ENCODE peak calls at places on chromosomes 1 and 21, in six cellular contexts. E, R, L, U, N and S are unnamed samples. For H3K4me1, the result is how much of the 10 kb centered on the place peaks cover.

GRCh38 chr1:81702079-81702715 is 98.5 kb upstream of the ADGRL2 start:
- DNase-seq in U (no peak), N (no peak), E (no peak), R (no peak), L (no peak), S (no peak)

GRCh38 chr1:53321366-53321765 is 6.5 kb downstream of the LRP8 start:
- DNase-seq in L (no peak), R (no peak), E (no peak), U (no peak), N (no peak), S (no peak)

GRCh38 chr21:34983680-34984086 is 65.4 kb downstream of the RUNX1 start:
- DNase-seq in R (peak), U (no peak), N (no peak), L (no peak), E (no peak), S (no peak)

GRCh38 chr1:82225407-82226197 is 424.9 kb downstream of the ADGRL2 start:
- DNase-seq in R (no peak), U (no peak), E (no peak), L (no peak), N (no peak), S (no peak)

GRCh38 chr1:26745191-26745590 is 42.6 kb upstream of the PIGV start:
- DNase-seq in L (no peak), U (no peak), E (no peak), N (no peak), R (no peak), S (no peak)

GRCh38 chr21:44548381-44548780 is 2.9 kb downstream of the KRTAP10-2 start:
- DNase-seq in L (no peak), E (no peak), R (no peak), N (no peak), U (no peak), S (no peak)

GRCh38 chr1:200540281-200540680 is 80.3 kb downstream of the KIF14 start:
- DNase-seq in R (no peak), L (no peak), N (no peak), E (no peak), U (no peak), S (no peak)

GRCh38 chr1:226950875-226951274 is 10.8 kb downstream of the COQ8A start:
- DNase-seq in N (no peak), E (no peak), R (no peak), U (no peak), L (no peak), S (no peak)

GRCh38 chr1:180167021-180167701 is 12.5 kb downstream of the QSOX1 start:
- DNase-seq in R (no peak), U (no peak), N (no peak), E (no peak), L (no peak), S (no peak)

GRCh38 chr1:14369526-14370213 is 228.8 kb upstream of the KAZN start:
- DNase-seq in L (no peak), R (no peak), N (no peak), U (no peak), E (no peak), S (no peak)

GRCh38 chr1:162732566-162733335 is 57.8 kb upstream of the HSD17B7 start:
- DNase-seq in R (no peak), E (no peak), L (peak), U (peak), N (peak), S (no peak)

GRCh38 chr1:247301176-247301540 is 30.5 kb downstream of the ZNF496 start:
- DNase-seq in R (no peak), N (no peak), E (no peak), U (no peak), L (no peak), S (no peak)

GRCh38 chr1:225848044-225848955 is 33.9 kb downstream of the TMEM63A start:
- DNase-seq in N (no peak), R (no peak), L (peak), E (no peak), U (no peak), S (no peak)

GRCh38 chr1:81044708-81045107 is 756.0 kb upstream of the ADGRL2 start:
- DNase-seq in E (no peak), L (no peak), R (peak), N (no peak), U (no peak), S (no peak)

GRCh38 chr1:207840380-207840779 is 70.5 kb downstream of the CD34 start:
- DNase-seq in R (no peak), N (no peak), L (no peak), E (no peak), U (no peak), S (no peak)
- TF ChIP-seq CTCF in R (no peak), N (no peak), L (no peak), E (no peak), U (no peak), S (no peak)

GRCh38 chr1:6005276-6005917 is 13.2 kb upstream of the NPHP4 start:
- DNase-seq in N (no peak), R (no peak), L (no peak), U (peak), E (peak), S (no peak)
- H3K4me1 ChIP-seq in N (under half), R (under half), L (under half), U (under half), E (under half), S (under half)

GRCh38 chr1:9316080-9316444 is 23.4 kb downstream of the SPSB1 start:
- DNase-seq in U (no peak), L (no peak), E (no peak), N (no peak), R (no peak), S (no peak)
- TF ChIP-seq POLR2A in U (no peak), L (no peak), E (no peak), N (no peak), R (no peak), S (no peak)

GRCh38 chr1:115183711-115184259 is 94.5 kb upstream of the TSPAN2 start:
- DNase-seq in E (no peak), R (no peak), U (no peak), L (no peak), N (peak), S (no peak)

GRCh38 chr1:115185351-115185750 is 96.0 kb upstream of the TSPAN2 start:
- DNase-seq in E (no peak), U (no peak), L (no peak), R (no peak), N (no peak), S (no peak)

GRCh38 chr1:115183158-115183557 is 93.9 kb upstream of the TSPAN2 start:
- DNase-seq in E (no peak), L (no peak), N (no peak), U (no peak), R (no peak), S (no peak)

GRCh38 chr1:115184951-115185331 is 95.6 kb upstream of the TSPAN2 start:
- DNase-seq in N (no peak), L (no peak), E (no peak), R (no peak), U (no peak), S (no peak)

GRCh38 chr1:115184260-115184950 is 95.1 kb upstream of the TSPAN2 start:
- DNase-seq in L (no peak), N (no peak), U (no peak), E (no peak), R (no peak), S (no peak)
- TF ChIP-seq CTCF in L (no peak), N (no peak), U (no peak), E (no peak), R (no peak), S (no peak)

GRCh38 chr1:153539395-153540093 is 1.2 kb downstream of the S100A5 start:
- DNase-seq in E (no peak), U (no peak), R (no peak), N (peak), L (no peak), S (no peak)

GRCh38 chr1:153538315-153538821 is 2.4 kb downstream of the S100A5 start:
- DNase-seq in R (no peak), E (no peak), L (no peak), U (no peak), N (peak), S (no peak)

GRCh38 chr1:153535664-153536585 is at the start of gene S100A6:
- DNase-seq in N (peak), U (peak), R (peak), E (peak), L (peak), S (peak)

GRCh38 chr1:153536618-153537375 is 1.0 kb upstream of the S100A6 start:
- DNase-seq in R (no peak), E (no peak), N (peak), U (no peak), L (no peak), S (no peak)

DNA sequence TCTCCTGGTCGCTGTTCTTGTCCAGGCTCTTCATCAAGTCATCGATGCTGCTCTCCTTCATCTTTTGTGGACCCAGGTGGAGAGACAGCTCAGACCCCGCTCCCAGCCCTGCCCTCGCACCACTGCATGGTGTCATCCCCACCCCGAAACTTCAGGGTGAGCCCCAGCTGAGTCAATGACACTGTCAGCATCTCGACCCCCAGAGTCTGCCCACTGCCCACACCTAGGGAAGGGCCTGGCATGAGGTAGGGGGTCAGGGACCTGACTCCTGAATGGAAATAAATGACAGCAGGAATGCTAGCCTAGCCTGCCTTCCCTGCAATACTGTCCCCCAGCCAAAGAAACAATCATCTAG is 1.6 kb upstream of the S100A6 start:
- DNase-seq in E (no peak), R (no peak), N (peak), L (no peak), U (no peak), S (no peak)
- H3K4me1 ChIP-seq in E (half or more), R (under half), N (under half), L (under half), U (under half), S (half or more)

GRCh38 chr1:111503585-111504060 is at the start of the genes ADORA3 and TMIGD3:
- DNase-seq in E (no peak), L (no peak), U (no peak), R (peak), N (no peak), S (no peak)
- TF ChIP-seq POLR2A in E (no peak), L (no peak), U (no peak), R (no peak), N (no peak), S (no peak)

DNA sequence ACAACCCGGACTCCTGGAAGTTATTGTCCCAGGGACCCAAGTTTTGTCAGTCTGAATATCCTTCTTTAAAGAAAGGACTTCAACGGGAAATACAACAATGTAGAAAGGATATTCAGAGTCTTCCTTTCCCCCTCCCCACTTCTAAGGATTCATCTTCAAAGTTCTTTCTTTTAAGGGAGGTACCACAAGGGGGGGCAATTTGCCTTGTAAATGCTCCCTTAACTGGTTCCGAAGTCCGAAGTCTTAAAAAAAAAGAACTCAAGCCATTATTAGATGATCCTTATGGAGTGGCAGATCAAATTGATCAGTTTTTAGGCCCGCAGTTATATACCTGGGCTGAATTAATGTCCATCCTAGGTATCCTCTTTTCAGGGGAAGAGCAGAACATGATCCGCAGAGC is 47.0 kb downstream of the SERINC2 start:
- DNase-seq in L (no peak), U (no peak), R (no peak), E (no peak), N (no peak), S (no peak)
- TF ChIP-seq CTCF in L (peak), U (no peak), R (peak), E (no peak), N (no peak), S (no peak)

GRCh38 chr1:116989851-116990250 is 11.7 kb upstream of the CD101 start:
- DNase-seq in L (no peak), U (no peak), N (no peak), E (no peak), R (no peak), S (no peak)

GRCh38 chr1:116988908-116989307 is 12.7 kb upstream of the CD101 start:
- DNase-seq in L (no peak), E (no peak), N (no peak), R (no peak), U (no peak), S (no peak)

GRCh38 chr1:116986531-116987255 is 14.9 kb upstream of the CD101 start:
- DNase-seq in U (no peak), E (no peak), R (no peak), L (no peak), N (no peak), S (no peak)

GRCh38 chr1:116987256-116987555 is 14.4 kb upstream of the CD101 start:
- DNase-seq in R (no peak), E (no peak), N (no peak), L (no peak), U (no peak), S (no peak)

DNA sequence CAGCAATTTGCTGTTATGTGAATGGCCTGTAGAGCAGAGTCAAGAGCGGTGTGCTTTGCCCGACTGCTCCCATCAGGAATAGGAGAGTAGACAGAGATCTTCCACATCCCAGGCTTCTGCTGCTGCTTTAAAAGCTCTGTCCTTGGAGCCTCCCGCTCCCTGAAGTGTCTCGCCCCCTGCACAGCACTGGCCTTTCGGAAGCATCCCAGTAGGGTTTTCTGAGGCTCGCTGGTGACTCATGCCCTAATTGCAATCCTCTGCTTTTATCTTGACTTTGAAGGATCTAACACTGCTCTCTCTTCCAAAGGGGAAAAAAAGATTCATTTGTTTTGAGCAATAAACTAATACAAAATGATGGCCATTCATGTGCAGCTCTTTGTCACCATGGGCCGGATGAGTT is 13.3 kb upstream of the CD101 start:
- DNase-seq in N (no peak), R (peak), L (peak), U (no peak), E (no peak), S (no peak)
- H3K4me1 ChIP-seq in N (under half), R (under half), L (under half), U (under half), E (under half), S (under half)

GRCh38 chr1:203038217-203038741 is 12.0 kb downstream of the PPFIA4 start:
- DNase-seq in R (peak), E (peak), L (peak), N (no peak), U (no peak), S (no peak)
- TF ChIP-seq POLR2A in R (no peak), E (no peak), L (no peak), N (no peak), U (no peak), S (no peak)

GRCh38 chr21:38712076-38712475 is 93.7 kb upstream of the ETS2 start:
- DNase-seq in L (no peak), R (no peak), E (no peak), U (no peak), N (no peak), S (no peak)
- TF ChIP-seq CTCF in L (peak), R (peak), E (peak), U (no peak), N (no peak), S (no peak)